ENCODE peak calls at places on chromosomes 2 and 18, in nine cellular contexts. N, P, F, C, A, Z, W, V and J are unnamed samples.

GRCh38 chr2:42216712-42217111 is 47.6 kb downstream of the EML4 start:
- DNase-seq in N (no peak), V (no peak), W (no peak), F (no peak), C (no peak), P (no peak), A (no peak), Z (no peak), J (no peak)

GRCh38 chr2:29047083-29047840 is 27.1 kb downstream of the PCARE start:
- DNase-seq in N (no peak), F (no peak), P (no peak), V (no peak), Z (no peak), W (no peak), A (peak), C (no peak), J (no peak)

GRCh38 chr2:99975386-99975785 is 167.0 kb downstream of the AFF3 start:
- DNase-seq in F (peak), N (peak), V (no peak), C (no peak), A (no peak), P (no peak), Z (no peak), W (no peak), J (no peak)

GRCh38 chr2:230953843-230954242 is 28.8 kb upstream of the GPR55 start:
- DNase-seq in A (no peak), F (no peak), N (no peak), W (no peak), P (no peak), V (no peak), Z (no peak), C (no peak), J (no peak)

GRCh38 chr2:30230479-30230854 is 867 bp upstream of the LBH start:
- DNase-seq in Z (no peak), F (no peak), W (peak), V (no peak), A (peak), N (peak), P (no peak), C (no peak), J (no peak)

GRCh38 chr2:98140210-98140609 is 53.2 kb downstream of the VWA3B start:
- DNase-seq in P (no peak), W (no peak), V (no peak), C (peak), A (no peak), F (no peak), N (no peak), Z (no peak), J (no peak)

GRCh38 chr18:41370740-41371623 is 584.1 kb upstream of the PIK3C3 start:
- DNase-seq in N (no peak), A (no peak), W (no peak), P (no peak), Z (no peak), V (no peak), C (no peak), F (no peak), J (no peak)

GRCh38 chr2:24683408-24683807 is 109.8 kb downstream of the PTRHD1 start:
- DNase-seq in N (no peak), C (no peak), F (no peak), V (no peak), Z (no peak), W (no peak), A (no peak), P (no peak), J (no peak)

GRCh38 chr2:232981356-232981755 is 31.7 kb downstream of the NGEF start:
- DNase-seq in W (no peak), F (no peak), C (peak), Z (no peak), A (no peak), N (no peak), V (no peak), P (no peak), J (peak)

GRCh38 chr2:79389475-79389874 is 123.4 kb upstream of the CTNNA2 start:
- DNase-seq in W (no peak), A (no peak), C (no peak), N (no peak), Z (no peak), P (no peak), F (no peak), V (no peak), J (no peak)

GRCh38 chr18:31646332-31646822 is 38.0 kb downstream of the B4GALT6 start:
- DNase-seq in A (no peak), W (no peak), Z (no peak), F (no peak), N (no peak), C (no peak), V (no peak), P (no peak), J (no peak)

GRCh38 chr18:389658-390357 is 110.7 kb downstream of the COLEC12 start:
- DNase-seq in F (no peak), Z (no peak), A (no peak), C (no peak), W (peak), P (no peak), V (no peak), N (no peak), J (no peak)

GRCh38 chr2:69118609-69119008 is 105.6 kb downstream of the ANTXR1 start:
- DNase-seq in Z (peak), W (no peak), P (no peak), N (no peak), A (peak), F (no peak), V (no peak), C (no peak), J (no peak)

GRCh38 chr2:231227309-231228162 is 29.1 kb downstream of the ARMC9 start:
- DNase-seq in P (peak), N (peak), V (peak), C (peak), Z (peak), F (peak), W (peak), A (peak), J (peak)

GRCh38 chr2:167874812-167875211 is 372.6 kb downstream of the STK39 start:
- DNase-seq in A (no peak), Z (no peak), C (no peak), P (no peak), W (no peak), V (no peak), F (no peak), N (no peak), J (no peak)

GRCh38 chr18:73663581-73663980 is 484.1 kb downstream of the FBXO15 start:
- DNase-seq in Z (no peak), C (no peak), F (no peak), V (no peak), A (no peak), W (no peak), P (no peak), N (no peak), J (no peak)

GRCh38 chr2:228767196-228767595 is 503.9 kb downstream of the PID1 start:
- DNase-seq in C (no peak), A (no peak), N (no peak), V (no peak), W (no peak), F (no peak), P (no peak), Z (no peak), J (no peak)

GRCh38 chr2:201852878-201853415 is 46.6 kb downstream of the CDK15 start:
- DNase-seq in C (no peak), P (no peak), N (peak), F (no peak), Z (no peak), W (no peak), V (no peak), A (no peak), J (no peak)

GRCh38 chr2:232798156-232798555 is 21.8 kb upstream of the KCNJ13 start:
- DNase-seq in A (no peak), W (no peak), F (no peak), Z (no peak), C (no peak), N (no peak), V (no peak), P (no peak), J (no peak)

GRCh38 chr2:1654696-1655374 is 89.5 kb downstream of the PXDN start:
- DNase-seq in W (no peak), N (no peak), F (no peak), P (no peak), Z (no peak), A (peak), C (no peak), V (no peak), J (peak)

GRCh38 chr2:40450066-40450841 is 1.6 kb downstream of the SLC8A1 start:
- DNase-seq in V (no peak), W (peak), N (peak), F (no peak), P (no peak), Z (peak), C (no peak), A (peak), J (no peak)

GRCh38 chr2:29309090-29310054 is 194.2 kb downstream of the CLIP4 start:
- DNase-seq in N (peak), Z (no peak), P (no peak), V (peak), C (peak), F (peak), A (no peak), W (peak), J (peak)

GRCh38 chr2:168084267-168084781 is 163.1 kb downstream of the STK39 start:
- DNase-seq in C (no peak), N (no peak), F (no peak), Z (no peak), A (no peak), W (peak), P (no peak), V (no peak), J (no peak)

GRCh38 chr18:12652861-12653401 is 5.0 kb downstream of the SPIRE1 start:
- DNase-seq in Z (no peak), A (no peak), C (no peak), W (no peak), N (peak), F (no peak), P (no peak), V (no peak), J (no peak)

GRCh38 chr2:177689623-177690022 is 297.1 kb downstream of the AGPS start:
- DNase-seq in V (no peak), C (no peak), N (no peak), P (no peak), Z (no peak), W (no peak), A (no peak), F (no peak), J (no peak)

GRCh38 chr2:207252979-207253640 is 87.4 kb upstream of the KLF7 start:
- DNase-seq in V (no peak), A (no peak), Z (no peak), F (no peak), W (peak), N (no peak), P (no peak), C (no peak), J (no peak)

GRCh38 chr18:31098878-31099277 is 3.3 kb downstream of the DSC2 start:
- DNase-seq in C (no peak), P (no peak), F (no peak), W (no peak), N (no peak), A (no peak), V (no peak), Z (no peak), J (no peak)

GRCh38 chr2:145006957-145007672 is 487.2 kb upstream of the ZEB2 start:
- DNase-seq in V (no peak), W (no peak), A (no peak), N (peak), Z (no peak), F (no peak), P (no peak), C (no peak), J (no peak)

GRCh38 chr2:29249666-29250253 is 134.5 kb downstream of the CLIP4 start:
- DNase-seq in F (no peak), N (no peak), C (no peak), P (no peak), W (no peak), V (no peak), A (no peak), Z (no peak), J (no peak)

GRCh38 chr2:239935789-239936758 is 89.1 kb downstream of the NDUFA10 start:
- DNase-seq in V (no peak), Z (no peak), N (no peak), A (peak), P (no peak), C (no peak), W (no peak), F (no peak), J (peak)

GRCh38 chr2:239937866-239938640 is 87.1 kb downstream of the NDUFA10 start:
- DNase-seq in Z (no peak), V (no peak), A (peak), W (no peak), P (no peak), C (no peak), N (no peak), F (no peak), J (peak)

GRCh38 chr2:239932881-239933735 is 92.0 kb downstream of the NDUFA10 start:
- DNase-seq in V (no peak), P (no peak), W (no peak), Z (no peak), C (no peak), F (no peak), A (peak), N (no peak), J (peak)

GRCh38 chr2:239936838-239937581 is 88.1 kb downstream of the NDUFA10 start:
- DNase-seq in F (no peak), V (no peak), C (no peak), Z (no peak), P (no peak), A (peak), N (no peak), W (no peak), J (peak)

GRCh38 chr2:239934571-239935171 is 90.5 kb downstream of the NDUFA10 start:
- DNase-seq in C (no peak), Z (no peak), F (no peak), A (peak), N (peak), P (peak), W (peak), V (peak), J (peak)
- TF ChIP-seq POLR2AphosphoS5 in C (no peak), Z (no peak), F (no peak), A (no peak), N (no peak), P (no peak), W (no peak), V (no peak), J (no peak)

GRCh38 chr2:176129013-176129796 is at the start of gene HOXD8:
- DNase-seq in N (peak), Z (peak), F (no peak), P (no peak), C (no peak), W (peak), A (peak), V (no peak), J (no peak)
- TF ChIP-seq POLR2AphosphoS5 in N (peak), Z (no peak), F (no peak), P (no peak), C (peak), W (no peak), A (peak), V (no peak), J (peak)

GRCh38 chr2:45890094-45890646 is 238.7 kb downstream of the PRKCE start:
- DNase-seq in W (no peak), C (no peak), F (no peak), P (no peak), Z (no peak), V (no peak), A (no peak), N (no peak), J (no peak)
- TF ChIP-seq POLR2AphosphoS5 in W (no peak), C (no peak), F (no peak), P (no peak), Z (peak), V (no peak), A (peak), N (no peak), J (no peak)

GRCh38 chr2:199841409-199841808 is 9.6 kb downstream of the FTCDNL1 start:
- DNase-seq in C (no peak), Z (no peak), F (no peak), N (no peak), A (no peak), W (no peak), P (no peak), V (no peak), J (no peak)

GRCh38 chr2:199833525-199833924 is 17.5 kb downstream of the FTCDNL1 start:
- DNase-seq in P (no peak), N (no peak), W (no peak), V (no peak), A (no peak), Z (no peak), C (no peak), F (no peak), J (no peak)

GRCh38 chr2:199842631-199843030 is 8.4 kb downstream of the FTCDNL1 start:
- DNase-seq in W (peak), N (no peak), C (no peak), V (no peak), F (no peak), A (no peak), Z (no peak), P (no peak), J (no peak)

DNA sequence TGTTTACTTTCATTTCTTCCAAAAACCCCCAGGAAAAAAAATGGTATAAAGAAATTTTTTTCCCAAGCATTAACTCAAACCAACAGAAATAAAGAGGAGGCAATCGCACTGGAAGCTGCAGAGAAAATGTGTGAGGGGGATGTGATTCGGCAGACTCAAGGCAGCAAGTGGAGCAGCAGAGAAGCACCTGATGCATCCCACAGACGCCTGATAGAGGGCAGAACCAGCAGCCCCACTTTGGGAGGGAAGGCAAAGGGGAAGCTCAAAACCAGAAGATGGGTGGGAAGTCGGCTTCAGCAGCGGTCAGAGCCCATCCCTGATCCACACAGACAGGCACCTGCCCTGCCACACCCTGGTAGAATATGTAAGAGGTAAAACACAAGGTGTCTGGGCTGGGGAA is 12.6 kb downstream of the FTCDNL1 start:
- DNase-seq in A (no peak), W (no peak), Z (no peak), P (no peak), N (no peak), F (no peak), V (no peak), C (no peak), J (no peak)
- TF ChIP-seq POLR2AphosphoS5 in A (no peak), W (no peak), Z (no peak), P (no peak), N (no peak), F (no peak), V (no peak), C (no peak), J (no peak)

GRCh38 chr2:159083601-159084000 is 115.2 kb downstream of the TANC1 start:
- DNase-seq in F (no peak), N (peak), P (no peak), A (no peak), Z (no peak), V (no peak), W (no peak), C (no peak), J (no peak)
- TF ChIP-seq POLR2AphosphoS5 in F (no peak), N (no peak), P (no peak), A (no peak), Z (no peak), V (no peak), W (no peak), C (no peak), J (no peak)

GRCh38 chr2:34910018-34910417 is 1310.9 kb upstream of the FAM98A start:
- DNase-seq in N (no peak), V (no peak), F (no peak), Z (no peak), A (no peak), P (no peak), W (no peak), C (no peak), J (no peak)
- TF ChIP-seq POLR2AphosphoS5 in N (no peak), V (no peak), F (no peak), Z (no peak), A (no peak), P (no peak), W (no peak), C (no peak), J (no peak)

DNA sequence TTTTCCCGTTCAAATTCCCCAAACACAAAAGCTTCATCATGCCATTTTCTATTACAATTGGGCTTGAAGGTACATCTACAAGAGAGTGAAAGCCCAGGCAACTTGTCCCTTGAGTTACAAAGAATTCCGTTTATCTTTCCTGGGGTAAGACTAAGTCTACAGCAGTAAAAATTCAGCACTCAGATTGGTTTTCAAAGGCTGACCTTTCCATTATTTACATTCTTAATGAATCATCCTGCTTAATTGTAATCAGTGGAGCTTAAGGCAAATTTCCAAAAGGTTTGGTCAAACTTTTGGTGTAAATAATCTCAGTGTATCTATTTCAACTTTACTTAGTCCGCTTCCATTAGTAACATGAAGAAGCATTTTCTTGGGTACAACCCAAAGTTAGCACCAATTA is 33.4 kb upstream of the ST3GAL5 start:
- DNase-seq in V (no peak), N (no peak), A (no peak), C (no peak), F (no peak), W (no peak), P (no peak), Z (no peak), J (no peak)
- TF ChIP-seq POLR2AphosphoS5 in V (no peak), N (no peak), A (no peak), C (no peak), F (no peak), W (no peak), P (no peak), Z (no peak), J (no peak)

DNA sequence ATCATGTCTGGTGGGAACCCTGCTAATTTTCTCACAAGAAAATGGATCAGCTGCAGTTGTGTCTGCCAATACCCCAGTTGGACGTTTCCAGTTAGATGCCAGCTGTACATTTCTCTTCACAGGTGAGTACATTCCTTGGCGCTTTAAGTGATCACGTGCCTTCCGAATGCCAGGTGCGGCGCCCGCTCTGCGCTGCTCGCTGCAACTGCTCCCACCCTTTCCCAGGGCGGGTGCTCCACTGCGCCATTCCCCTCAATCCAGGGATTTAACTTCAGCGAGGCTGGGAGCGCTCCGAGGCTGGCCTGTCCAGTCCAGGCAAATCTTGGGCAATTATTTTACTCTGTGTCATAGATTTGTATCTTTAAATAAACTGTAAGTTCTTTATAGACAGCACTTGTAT is 225.0 kb upstream of the RAB6C start:
- DNase-seq in Z (peak), A (no peak), C (no peak), W (no peak), V (no peak), F (no peak), P (no peak), N (no peak), J (no peak)
- TF ChIP-seq POLR2AphosphoS5 in Z (no peak), A (no peak), C (no peak), W (no peak), V (no peak), F (no peak), P (no peak), N (no peak), J (no peak)